ENCODE peak calls at places on chromosomes 3 and 15, in ten cellular contexts. A is EL, C is fibroblast of mammary gland, E is AG20443, T is stomach, W is upper lobe of right lung, P is NCI-H1694, R is glutamatergic neuron, O is left ventricle myocardium superior, U is colonic mucosa. Z is an unnamed sample.

GRCh38 chr3:171854649-171855305 is 11.6 kb downstream of the TMEM212 start:
- DNase-seq in A (no peak), C (no peak), O (no peak), R (no peak), W (no peak), T (no peak), E (no peak), P (no peak), U (no peak), Z (no peak)

GRCh38 chr3:187319699-187320302 is 28.3 kb upstream of the MASP1 start:
- DNase-seq in C (peak), U (peak), W (peak), R (peak), T (peak), O (peak), P (peak), E (peak), A (peak), Z (peak)

GRCh38 chr15:64842099-64842940 is 605 bp downstream of the PLEKHO2 start:
- DNase-seq in C (peak), O (peak), A (no peak), U (no peak), T (no peak), P (no peak), E (peak), W (no peak), R (no peak), Z (no peak)

GRCh38 chr3:52524752-52525661 is 8.7 kb downstream of the NT5DC2 start:
- DNase-seq in C (no peak), A (no peak), U (no peak), W (peak), R (peak), T (no peak), O (peak), P (no peak), E (no peak), Z (peak)

GRCh38 chr3:9087831-9088413 is 124.7 kb upstream of the RAD18 start:
- DNase-seq in A (no peak), T (no peak), O (no peak), R (no peak), P (no peak), W (no peak), C (no peak), E (no peak), U (no peak), Z (no peak)

GRCh38 chr3:141294848-141295247 is 63.2 kb downstream of the PXYLP1 start:
- DNase-seq in W (no peak), T (no peak), C (peak), R (no peak), A (peak), O (no peak), E (peak), P (no peak), U (no peak), Z (no peak)

GRCh38 chr15:72934006-72934405 is 118.3 kb upstream of the NEO1 start:
- DNase-seq in R (no peak), P (no peak), A (no peak), C (no peak), W (no peak), T (no peak), U (no peak), E (peak), O (no peak), Z (no peak)

GRCh38 chr15:63447277-63447676 is 57.1 kb upstream of the USP3 start:
- DNase-seq in C (no peak), R (no peak), P (no peak), U (no peak), T (no peak), O (no peak), A (no peak), E (no peak), W (no peak), Z (no peak)

GRCh38 chr15:57596978-57597377 is 5.3 kb downstream of the MYZAP start:
- DNase-seq in O (no peak), U (no peak), T (no peak), E (no peak), R (no peak), W (no peak), P (no peak), A (no peak), C (no peak), Z (peak)

GRCh38 chr15:72189250-72189902 is 8.2 kb downstream of the GRAMD2A start:
- DNase-seq in U (no peak), P (no peak), E (no peak), R (no peak), T (no peak), C (no peak), O (no peak), A (no peak), W (no peak), Z (no peak)

GRCh38 chr3:177538743-177539730 is 341.8 kb upstream of the TBL1XR1 start:
- DNase-seq in A (no peak), U (no peak), R (no peak), O (no peak), C (no peak), W (no peak), E (no peak), P (no peak), T (no peak), Z (peak)

GRCh38 chr3:25033407-25034029 is 394.5 kb upstream of the RARB start:
- DNase-seq in P (peak), O (peak), U (peak), R (peak), T (peak), E (peak), C (peak), A (peak), W (no peak), Z (no peak)

GRCh38 chr3:157354254-157354653 is 82.4 kb upstream of the PTX3 start:
- DNase-seq in O (no peak), T (no peak), P (no peak), W (no peak), A (no peak), C (no peak), E (no peak), U (no peak), R (no peak), Z (no peak)

GRCh38 chr3:197407053-197407452 is 108.6 kb upstream of the DLG1 start:
- DNase-seq in O (no peak), W (peak), C (no peak), A (no peak), R (no peak), U (no peak), T (no peak), E (no peak), P (no peak), Z (no peak)

GRCh38 chr15:27592036-27592725 is 506.9 kb downstream of the OCA2 start:
- DNase-seq in C (no peak), W (no peak), R (no peak), T (no peak), E (no peak), U (no peak), O (no peak), A (no peak), P (no peak), Z (no peak)

GRCh38 chr3:30236011-30236410 is 370.4 kb upstream of the TGFBR2 start:
- DNase-seq in T (no peak), W (no peak), R (no peak), O (no peak), P (no peak), C (no peak), U (no peak), E (no peak), A (no peak), Z (no peak)

GRCh38 chr3:29168686-29169085 is 112.2 kb upstream of the RBMS3 start:
- DNase-seq in C (no peak), P (no peak), T (no peak), O (no peak), E (no peak), A (peak), U (no peak), W (no peak), R (no peak), Z (no peak)

GRCh38 chr3:184381261-184382224 is 1.7 kb downstream of the CHRD start:
- DNase-seq in W (no peak), C (no peak), A (no peak), E (no peak), P (no peak), O (peak), T (no peak), U (no peak), R (peak), Z (no peak)

GRCh38 chr3:20462723-20463122 is 276.7 kb upstream of the SGO1 start:
- DNase-seq in P (no peak), C (peak), O (no peak), A (no peak), E (no peak), W (no peak), T (no peak), R (no peak), U (no peak), Z (no peak)

GRCh38 chr3:59809016-59809415 is 759.2 kb upstream of the CFAP20DC start:
- DNase-seq in R (no peak), A (peak), W (no peak), U (no peak), E (peak), P (no peak), O (no peak), T (no peak), C (peak), Z (no peak)

GRCh38 chr15:87038404-87038803 is 958.7 kb downstream of the AGBL1 start:
- DNase-seq in O (no peak), C (no peak), U (no peak), T (no peak), R (no peak), W (no peak), E (no peak), P (no peak), A (peak), Z (no peak)